ENCODE peak calls at places on chromosomes 2 and 18, in five cellular contexts. C is IMR-90; U is ascending aorta; X is spleen; W is CD4-positive, alpha-beta T cell. O is an unnamed sample.

GRCh38 chr2:234593636-234594035 is 96.8 kb upstream of the ARL4C start:
- DNase-seq in C (peak; percentile 11), U (no peak), W (no peak), X (no peak), O (no peak)

GRCh38 chr2:60644942-60645341 is 91.5 kb upstream of the BCL11A start:
- DNase-seq in U (no peak), X (no peak), C (no peak), W (no peak), O (no peak)

GRCh38 chr18:59994357-59994756 is 94.6 kb downstream of the PMAIP1 start:
- DNase-seq in U (no peak), X (no peak), W (no peak), C (peak; percentile 12), O (no peak)

GRCh38 chr2:232200195-232200594 is 178.4 kb upstream of the ALPP start:
- DNase-seq in X (no peak), W (no peak), C (no peak), U (no peak), O (no peak)

GRCh38 chr18:40878371-40878770 is 1076.7 kb upstream of the PIK3C3 start:
- DNase-seq in X (no peak), C (no peak), W (no peak), U (no peak), O (no peak)

GRCh38 chr2:68000170-68000825 is 62.5 kb downstream of the C1D start:
- DNase-seq in U (no peak), X (no peak), C (peak; percentile 59), W (no peak), O (no peak)

GRCh38 chr2:240128608-240129144 is 7.4 kb downstream of the COPS9 start:
- DNase-seq in X (peak; percentile 62), U (no peak), C (no peak), W (no peak), O (no peak)

GRCh38 chr2:40097691-40098376 is 318.8 kb upstream of the THUMPD2 start:
- DNase-seq in U (no peak), W (no peak), X (no peak), C (peak; percentile 86), O (no peak)

GRCh38 chr2:38497670-38498037 is 105.1 kb downstream of the HNRNPLL start:
- DNase-seq in C (no peak), U (no peak), W (no peak), X (no peak), O (no peak)

GRCh38 chr2:175627405-175627804 is 374.7 kb downstream of the LNPK start:
- DNase-seq in X (no peak), U (no peak), C (no peak), W (no peak), O (no peak)

GRCh38 chr2:68917034-68917718 is 35.5 kb downstream of the GKN2 start:
- DNase-seq in X (no peak), W (no peak), U (no peak), C (no peak), O (no peak)

GRCh38 chr2:128041561-128041960 is 13.7 kb upstream of the SAP130 start:
- DNase-seq in C (no peak), W (no peak), X (no peak), U (no peak), O (no peak)

GRCh38 chr2:111897630-111897923 is 830 bp upstream of the MERTK start:
- DNase-seq in U (no peak), C (no peak), W (no peak), X (no peak), O (no peak)

GRCh38 chr18:7221424-7222155 is 9.3 kb upstream of the LRRC30 start:
- DNase-seq in U (no peak), C (peak; percentile 69), W (no peak), X (no peak), O (no peak)

GRCh38 chr2:202871161-202872141 is at the start of gene ICA1L:
- DNase-seq in C (peak; percentile 49), U (no peak), W (peak; percentile 37), X (peak; percentile 87), O (peak; percentile 28)

GRCh38 chr2:66495788-66496640 is 61.1 kb downstream of the MEIS1 start:
- DNase-seq in C (peak; percentile 96), W (no peak), X (no peak), U (peak; percentile 21), O (no peak)

GRCh38 chr2:149329068-149329467 is 1.3 kb upstream of the LYPD6 start:
- DNase-seq in U (no peak), W (no peak), X (no peak), C (no peak), O (no peak)

GRCh38 chr2:107502463-107503079 is 324.1 kb upstream of the RGPD4 start:
- DNase-seq in W (no peak), U (no peak), C (no peak), X (no peak), O (no peak)

GRCh38 chr2:101960903-101961286 is 30.9 kb upstream of the IL1R2 start:
- DNase-seq in W (no peak), C (no peak), X (peak; percentile 68), U (no peak), O (no peak)

GRCh38 chr2:95001117-95001551 is 24.4 kb upstream of the MAL start:
- DNase-seq in U (no peak), C (no peak), W (no peak), X (peak; percentile 40), O (no peak)

GRCh38 chr2:61882850-61883249 is 5.6 kb downstream of the CCT4 start:
- DNase-seq in X (no peak), U (no peak), W (no peak), C (no peak), O (no peak)

GRCh38 chr2:119005081-119005480 is 63.1 kb downstream of the MARCO start:
- DNase-seq in U (no peak), C (no peak), X (no peak), W (no peak), O (no peak)

GRCh38 chr2:72325592-72326422 is 178.1 kb upstream of the CYP26B1 start:
- DNase-seq in C (peak; percentile 1), W (no peak), U (no peak), X (no peak), O (no peak)

GRCh38 chr2:46471-47345 is at the start of gene FAM110C:
- DNase-seq in U (peak; percentile 23), X (peak; percentile 80), W (peak; percentile 47), C (no peak), O (no peak)

GRCh38 chr2:173657996-173658717 is 303.5 kb downstream of the CDCA7 start:
- DNase-seq in X (no peak), W (no peak), U (no peak), C (peak; percentile 97), O (no peak)

GRCh38 chr2:234630676-234631350 is 133.9 kb upstream of the ARL4C start:
- DNase-seq in W (no peak), C (peak; percentile 43), U (no peak), X (no peak), O (no peak)

GRCh38 chr2:1620081-1620480 is 124.2 kb downstream of the PXDN start:
- DNase-seq in C (no peak), U (no peak), W (no peak), X (peak; percentile 30), O (no peak)

GRCh38 chr18:63817441-63818051 is 42.3 kb downstream of the SERPINB7 start:
- DNase-seq in W (no peak), C (peak; percentile 71), X (no peak), U (no peak), O (no peak)

GRCh38 chr2:233147136-233147828 is 87.1 kb downstream of the INPP5D start:
- DNase-seq in W (no peak), C (no peak), X (peak; percentile 70), U (no peak), O (no peak)

GRCh38 chr2:58030789-58031188 is 15.8 kb upstream of the VRK2 start:
- DNase-seq in U (no peak), X (no peak), W (no peak), C (peak; percentile 57), O (no peak)

GRCh38 chr2:109351164-109351756 is 222.3 kb downstream of the SH3RF3 start:
- DNase-seq in C (peak; percentile 87), X (no peak), U (peak; percentile 58), W (no peak), O (no peak)

GRCh38 chr18:43893001-43893637 is 615.8 kb upstream of the SYT4 start:
- DNase-seq in U (no peak), W (no peak), X (no peak), C (peak; percentile 92), O (no peak)

GRCh38 chr2:73293534-73294171 is at the start of gene EGR4:
- DNase-seq in X (peak; percentile 93), U (no peak), C (peak; percentile 74), W (peak; percentile 89), O (no peak)

GRCh38 chr2:228875152-228875875 is 395.8 kb downstream of the PID1 start:
- DNase-seq in W (no peak), U (no peak), X (no peak), C (no peak), O (no peak)

GRCh38 chr2:56812432-56812831 is 628.6 kb downstream of the CCDC85A start:
- DNase-seq in C (no peak), W (no peak), U (no peak), X (no peak), O (no peak)

GRCh38 chr2:158583923-158584322 is 127.2 kb downstream of the PKP4 start:
- DNase-seq in X (peak; percentile 58), U (no peak), C (no peak), W (no peak), O (no peak)
- H3K27ac ChIP-seq in X (no peak overlapping the region), U (no peak overlapping the region), C (no peak overlapping the region), W (no peak overlapping the region), O (no peak overlapping the region)

DNA sequence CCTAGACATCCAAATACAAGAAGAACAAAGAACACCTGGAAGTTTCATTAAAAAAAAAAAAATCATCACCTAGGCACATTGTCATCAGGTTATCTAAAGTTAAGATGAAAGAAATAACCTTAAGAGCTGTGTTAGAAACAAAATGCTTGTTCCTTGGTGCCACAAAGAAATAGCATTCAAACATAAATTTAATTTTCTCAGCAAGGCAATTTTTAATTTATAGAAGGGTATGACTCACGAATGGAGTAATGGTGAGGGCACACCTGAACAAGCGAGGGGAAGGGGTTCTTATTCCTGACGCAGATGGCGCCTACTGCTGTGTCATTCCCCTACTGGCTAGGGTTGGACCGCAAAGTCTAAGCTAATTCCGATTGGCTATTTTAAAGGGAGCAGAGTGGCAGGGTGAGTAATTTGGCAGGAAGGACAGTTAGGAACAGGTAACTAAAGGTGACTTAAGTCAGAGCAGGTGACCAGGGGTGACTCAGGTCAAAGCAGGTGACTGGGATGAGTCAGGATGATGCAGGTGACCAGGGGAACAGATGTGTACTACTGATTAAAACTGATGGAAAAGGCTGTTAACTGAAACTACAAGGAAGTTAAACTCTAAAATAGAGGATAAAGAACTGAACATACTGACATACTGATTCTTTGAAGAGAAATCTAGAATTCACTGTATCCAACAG is 30.0 kb upstream of the TWSG1 start:
- DNase-seq in U (no peak), W (no peak), C (no peak), X (no peak), O (no peak)
- TF ChIP-seq CTCF in U (no peak), W (no peak), C (no peak), X (no peak), O (no peak)

GRCh38 chr2:215137741-215138340 is 585 bp downstream of the ABCA12 start:
- DNase-seq in U (no peak), C (peak; percentile 42), X (no peak), W (no peak), O (no peak)
- H3K27ac ChIP-seq in U (no peak overlapping the region), C (peak overlapping the region; percentile 44), X (no peak overlapping the region), W (no peak overlapping the region), O (no peak overlapping the region)

DNA sequence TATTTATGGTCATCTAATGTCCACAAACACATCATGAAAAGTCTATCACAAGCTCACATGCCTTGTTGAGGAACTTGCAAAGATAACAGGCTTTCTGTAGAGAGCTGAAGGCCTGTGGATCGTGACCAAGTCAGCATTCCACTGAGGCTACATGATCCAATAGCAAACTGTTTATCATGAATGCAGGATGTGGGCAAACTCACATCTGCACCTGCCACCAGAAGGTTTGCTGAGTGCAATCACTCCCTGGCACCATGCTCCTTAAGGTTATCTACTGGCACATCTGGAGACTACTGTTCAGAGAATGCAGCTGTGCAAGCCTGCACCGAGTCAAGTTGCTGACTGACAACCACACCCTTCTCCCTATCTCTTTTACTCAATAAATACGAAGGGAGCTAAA is 67.3 kb upstream of the ACAA2 start:
- DNase-seq in C (no peak), W (no peak), U (no peak), X (no peak), O (no peak)
- TF ChIP-seq CTCF in C (no peak), W (no peak), U (no peak), X (no peak), O (no peak)

O was measured in tibial nerve.